ENCODE peak calls at places on chromosomes 12 and 14, in eight cellular contexts. D is H7; S is frontal cortex; I is choroid plexus epithelial cell; T is WERI-Rb-1; Z is cardiac muscle cell; L is activated naive CD4-positive, alpha-beta T cell; J is neuronal stem cell. C is an unnamed sample.

GRCh38 chr12:6201775-6202292 is 1.6 kb downstream of the CD9 start:
- DNase-seq in L (no peak), Z (no peak), J (no peak), S (no peak), I (no peak), D (no peak), T (no peak), C (no peak)

GRCh38 chr12:109705291-109705690 is 8.3 kb upstream of the FAM222A start:
- DNase-seq in S (no peak), J (no peak), T (no peak), L (no peak), Z (no peak), D (no peak), I (no peak), C (no peak)

GRCh38 chr12:15629761-15630160 is 159.4 kb downstream of the EPS8 start:
- DNase-seq in T (no peak), J (no peak), L (no peak), I (peak), D (no peak), Z (peak), S (no peak), C (no peak)

GRCh38 chr12:70598467-70599194 is 38.6 kb downstream of the PTPRB start:
- DNase-seq in Z (peak), D (no peak), L (no peak), S (no peak), I (no peak), J (no peak), T (no peak), C (no peak)

GRCh38 chr12:113002676-113003075 is 24.4 kb downstream of the OAS2 start:
- DNase-seq in I (no peak), S (no peak), L (no peak), J (no peak), Z (no peak), T (no peak), D (no peak), C (no peak)

GRCh38 chr12:52335598-52336262 is 14.5 kb upstream of the KRT83 start:
- DNase-seq in S (no peak), T (no peak), Z (no peak), I (no peak), J (no peak), L (no peak), D (no peak), C (no peak)

GRCh38 chr14:100577321-100577985 is 9.8 kb downstream of the BEGAIN start:
- DNase-seq in I (no peak), S (no peak), Z (no peak), L (no peak), D (peak), T (no peak), J (no peak), C (peak)

GRCh38 chr12:23230899-23231298 is 605.9 kb downstream of the ETNK1 start:
- DNase-seq in Z (no peak), L (no peak), I (no peak), D (no peak), S (no peak), J (no peak), T (no peak), C (no peak)

GRCh38 chr14:20327005-20327869 is 5.8 kb downstream of the CCNB1IP1 start:
- DNase-seq in J (peak), S (peak), T (no peak), D (peak), L (no peak), I (peak), Z (peak), C (no peak)

GRCh38 chr14:54342806-54343205 is 54.0 kb upstream of the CDKN3 start:
- DNase-seq in Z (no peak), T (no peak), D (no peak), I (peak), S (no peak), J (no peak), L (no peak), C (no peak)

GRCh38 chr12:57725851-57726150 is 12.7 kb downstream of the AGAP2 start:
- DNase-seq in D (peak), T (no peak), S (no peak), I (no peak), J (no peak), Z (no peak), L (no peak), C (no peak)

GRCh38 chr12:25957898-25958253 is 606 bp upstream of the RASSF8 start:
- DNase-seq in T (no peak), J (no peak), S (no peak), D (no peak), I (peak), Z (peak), L (no peak), C (peak)

GRCh38 chr12:23831739-23832138 is 117.7 kb downstream of the SOX5 start:
- DNase-seq in J (no peak), S (no peak), L (no peak), D (no peak), I (no peak), T (no peak), Z (no peak), C (no peak)

GRCh38 chr14:20516921-20517320 is 11.6 kb downstream of the RNASE10 start:
- DNase-seq in I (peak), T (no peak), S (no peak), J (no peak), Z (peak), D (no peak), L (no peak), C (no peak)

GRCh38 chr14:93981316-93981715 is 4.9 kb upstream of the ASB2 start:
- DNase-seq in S (no peak), Z (no peak), I (no peak), J (no peak), T (no peak), L (no peak), D (peak), C (no peak)

GRCh38 chr14:66511849-66512248 is 3.9 kb downstream of the GPHN start:
- DNase-seq in J (no peak), L (no peak), D (no peak), Z (no peak), S (no peak), I (no peak), T (no peak), C (no peak)

GRCh38 chr14:105056303-105056831 is 8.9 kb downstream of the GPR132 start:
- DNase-seq in L (no peak), D (peak), T (no peak), Z (no peak), J (no peak), S (no peak), I (no peak), C (no peak)

GRCh38 chr14:74954232-74954946 is 1.0 kb downstream of the PGF start:
- DNase-seq in L (no peak), I (no peak), J (no peak), D (peak), S (no peak), T (peak), Z (peak), C (no peak)